ENCODE peak calls at places on chromosomes 7 and 10, in four cellular contexts. V, A, D and E are unnamed samples.

GRCh38 chr7:108525327-108525984 is 479 bp downstream of the PNPLA8 start:
- DNase-seq in V (no peak), A (peak), D (no peak), E (no peak)

GRCh38 chr7:23347682-23348180 is 48.6 kb downstream of the MALSU1 start:
- DNase-seq in V (no peak), D (no peak), A (peak), E (peak)

GRCh38 chr7:47534322-47535032 is 47.4 kb downstream of the TNS3 start:
- DNase-seq in V (no peak), D (no peak), A (no peak), E (no peak)

GRCh38 chr7:1954366-1955004 is 278.3 kb downstream of the MAD1L1 start:
- DNase-seq in V (peak), A (no peak), D (no peak), E (no peak)

GRCh38 chr10:26269754-26270153 is 53.2 kb downstream of the GAD2 start:
- DNase-seq in D (no peak), A (no peak), V (no peak), E (peak)

GRCh38 chr10:102371295-102371694 is 24.2 kb upstream of the NFKB2 start:
- DNase-seq in A (no peak), V (no peak), D (no peak), E (no peak)

GRCh38 chr7:133633055-133633454 is 380.2 kb downstream of the EXOC4 start:
- DNase-seq in V (no peak), D (no peak), A (peak), E (peak)

GRCh38 chr10:84539244-84539643 is 210.9 kb downstream of the CCSER2 start:
- DNase-seq in V (no peak), D (no peak), A (peak), E (no peak)

GRCh38 chr10:84147347-84147746 is 8.0 kb downstream of the GHITM start:
- DNase-seq in A (no peak), D (no peak), V (no peak), E (no peak)

GRCh38 chr10:96073722-96074121 is 30.3 kb downstream of the CCNJ start:
- DNase-seq in A (peak), D (no peak), V (no peak), E (no peak)

GRCh38 chr10:94785211-94785610 is 22.7 kb downstream of the CYP2C19 start:
- DNase-seq in A (no peak), V (no peak), D (no peak), E (no peak)

GRCh38 chr10:101061814-101062230 is at the start of gene KAZALD1:
- DNase-seq in D (no peak), A (no peak), V (no peak), E (no peak)

GRCh38 chr10:129466703-129467345 is at the start of gene MGMT:
- DNase-seq in D (peak), A (peak), V (peak), E (peak)

GRCh38 chr7:77427996-77428603 is 12.0 kb upstream of the GSAP start:
- DNase-seq in A (peak), V (no peak), D (no peak), E (no peak)

GRCh38 chr7:135793841-135794240 is 45.2 kb upstream of the FAM180A start:
- DNase-seq in A (no peak), D (no peak), V (no peak), E (no peak)